ENCODE peak calls at places on chromosomes 4 and X, in seven cellular contexts. G is B cell; U is CD8-positive, alpha-beta T cell; J is BE2C; E is fibroblast of pulmonary artery; A is cardiac muscle cell; O is foreskin fibroblast. W is an unnamed sample.

GRCh38 chr4:182090186-182090585 is 153.0 kb upstream of the TENM3 start:
- DNase-seq in G (no peak), U (no peak), J (peak), E (no peak), A (no peak), O (no peak), W (no peak)

GRCh38 chrX:37378399-37378798 is 29.2 kb downstream of the PRRG1 start:
- DNase-seq in G (no peak), U (no peak), J (no peak), E (peak), A (no peak), O (peak), W (no peak)

GRCh38 chr4:87896020-87896621 is 63.4 kb downstream of the MEPE start:
- DNase-seq in G (no peak), U (no peak), J (no peak), E (peak), A (no peak), O (peak), W (peak)

GRCh38 chr4:82381235-82381634 is 7.4 kb upstream of the HNRNPD start:
- DNase-seq in G (no peak), U (no peak), J (no peak), E (no peak), A (no peak), O (no peak), W (no peak)

GRCh38 chrX:41781500-41781899 is 57.5 kb downstream of the GPR82 start:
- DNase-seq in G (peak), U (no peak), J (peak), E (peak), A (peak), O (peak), W (peak)

GRCh38 chrX:14509325-14510057 is 19.8 kb upstream of the GLRA2 start:
- DNase-seq in G (no peak), U (no peak), J (no peak), E (no peak), A (no peak), O (no peak), W (no peak)

GRCh38 chr4:17055788-17056187 is 157.3 kb upstream of the LDB2 start:
- DNase-seq in G (no peak), U (no peak), J (no peak), E (peak), A (no peak), O (peak), W (peak)

GRCh38 chrX:111447298-111447697 is 35.3 kb upstream of the DCX start:
- DNase-seq in G (no peak), U (no peak), J (peak), E (peak), A (peak), O (no peak), W (no peak)

GRCh38 chr4:153488006-153488718 is 22.0 kb downstream of the TMEM131L start:
- DNase-seq in G (peak), U (peak), J (no peak), E (no peak), A (no peak), O (no peak), W (no peak)

GRCh38 chr4:17272154-17272553 is 239.7 kb downstream of the QDPR start:
- DNase-seq in G (no peak), U (no peak), J (no peak), E (no peak), A (no peak), O (no peak), W (no peak)

GRCh38 chr4:153113061-153113837 is 91.0 kb upstream of the TRIM2 start:
- DNase-seq in G (no peak), U (no peak), J (no peak), E (peak), A (no peak), O (no peak), W (peak)

GRCh38 chr4:165457793-165458192 is 79.0 kb downstream of the CPE start:
- DNase-seq in G (no peak), U (no peak), J (no peak), E (no peak), A (no peak), O (no peak), W (no peak)

GRCh38 chrX:114797494-114797893 is 213.6 kb downstream of the HTR2C start:
- DNase-seq in G (no peak), U (no peak), J (no peak), E (no peak), A (no peak), O (peak), W (no peak)
- TF ChIP-seq CTCF in G (no peak), U (no peak), J (no peak), E (no peak), A (no peak), O (no peak), W (no peak)

DNA sequence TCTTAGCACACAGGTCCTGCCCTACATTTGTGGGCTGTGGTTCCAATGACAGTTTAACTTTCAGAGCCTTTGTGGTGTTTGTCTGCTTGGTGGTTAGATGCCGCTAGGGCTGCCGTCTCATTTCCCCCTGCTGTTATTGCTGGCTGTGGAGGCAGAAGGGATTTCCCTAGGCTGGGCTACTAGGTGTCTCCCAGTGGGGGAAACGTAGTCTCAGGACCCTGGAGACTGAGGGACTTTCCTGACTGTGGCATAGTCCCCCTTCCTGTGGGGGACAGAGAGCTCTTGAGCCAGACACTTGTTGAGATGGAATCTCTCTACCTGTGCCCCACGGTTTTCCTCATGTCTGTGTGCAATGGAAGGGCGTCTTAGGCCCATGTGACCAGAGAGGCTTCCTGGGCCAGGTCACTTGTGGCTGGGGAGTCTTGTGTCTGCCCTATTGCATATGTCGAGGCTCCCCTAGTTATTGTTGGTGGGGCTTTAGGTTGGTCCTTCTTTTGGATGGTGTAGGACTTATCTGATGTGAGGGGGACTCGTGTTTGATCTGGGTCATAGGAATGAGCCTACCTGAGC is 68.2 kb downstream of the ARHGAP10 start:
- DNase-seq in G (no peak), U (peak), J (no peak), E (no peak), A (no peak), O (no peak), W (peak)
- TF ChIP-seq CTCF in G (no peak), U (no peak), J (no peak), E (no peak), A (no peak), O (no peak), W (no peak)

DNA sequence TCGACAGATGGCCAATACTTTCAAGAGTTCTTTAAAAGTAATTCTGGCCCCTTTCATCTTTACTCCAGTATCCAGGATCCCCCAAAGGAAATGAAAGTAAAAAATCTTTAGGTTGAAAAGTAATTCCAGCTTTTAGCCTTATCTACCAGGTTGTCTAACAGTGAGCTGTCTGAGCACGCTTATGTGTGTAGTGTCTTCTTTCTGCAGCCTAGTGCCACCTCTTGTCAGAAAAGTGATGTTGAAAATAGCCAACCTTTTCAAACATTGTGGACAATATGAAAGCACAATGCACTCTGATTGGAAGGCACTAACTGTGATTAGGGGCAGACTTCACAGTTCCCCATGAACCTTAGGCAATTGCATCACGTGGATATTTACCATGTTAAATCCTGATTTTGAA is 92.1 kb downstream of the RELL1 start:
- DNase-seq in G (no peak), U (no peak), J (no peak), E (no peak), A (no peak), O (no peak), W (no peak)
- TF ChIP-seq CTCF in G (no peak), U (no peak), J (no peak), E (no peak), A (no peak), O (no peak), W (no peak)

DNA sequence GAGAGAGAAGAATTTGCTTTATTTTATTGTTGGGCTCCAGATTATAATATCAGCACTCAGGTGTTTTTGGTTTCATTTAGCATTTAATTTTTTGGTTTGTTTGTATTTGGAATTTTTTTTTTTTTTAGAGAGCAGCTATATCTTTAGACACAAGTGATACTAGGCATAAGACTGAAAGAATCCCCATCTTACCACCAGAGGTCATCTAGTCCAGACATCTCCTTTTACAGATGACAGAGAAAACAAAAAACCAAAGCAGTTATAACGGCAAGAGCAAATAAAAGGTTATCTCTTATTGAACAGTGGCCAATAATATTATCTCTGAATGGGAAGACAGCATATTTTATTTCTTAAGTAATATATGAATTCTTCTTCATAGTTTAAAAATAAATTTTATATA is 22.8 kb downstream of the USP38 start:
- DNase-seq in G (no peak), U (no peak), J (no peak), E (peak), A (no peak), O (peak), W (peak)
- TF ChIP-seq CTCF in G (peak), U (no peak), J (peak), E (peak), A (peak), O (peak), W (peak)

GRCh38 chr4:109798866-109799265 is 2.9 kb downstream of the CFI start:
- DNase-seq in G (no peak), U (no peak), J (no peak), E (no peak), A (no peak), O (no peak), W (no peak)
- TF ChIP-seq CTCF in G (no peak), U (no peak), J (peak), E (no peak), A (no peak), O (no peak), W (no peak)

DNA sequence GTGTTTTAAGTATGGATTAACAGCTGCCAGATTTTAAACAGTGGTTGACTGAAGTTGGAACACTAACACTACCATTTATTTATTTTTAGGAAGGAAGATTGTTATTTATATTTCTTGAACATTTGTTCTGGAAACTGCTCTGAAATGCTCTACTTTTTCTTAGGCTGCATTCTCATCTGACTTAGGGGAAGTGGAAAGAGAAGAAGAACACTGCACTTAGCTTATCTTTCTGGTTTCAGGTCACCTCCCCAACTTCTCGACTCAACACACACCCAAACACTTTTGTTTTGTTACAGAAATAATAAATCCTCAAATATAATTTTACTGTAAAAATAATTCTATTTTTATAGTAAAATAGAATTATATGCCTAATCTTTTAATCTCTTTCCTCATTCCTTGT is 18.6 kb downstream of the BLTP1 start:
- DNase-seq in G (no peak), U (no peak), J (no peak), E (no peak), A (no peak), O (no peak), W (no peak)
- TF ChIP-seq CTCF in G (no peak), U (no peak), J (no peak), E (no peak), A (no peak), O (no peak), W (no peak)

GRCh38 chr4:83456184-83456501 is 285 bp downstream of the MRPS18C start:
- DNase-seq in G (no peak), U (no peak), J (no peak), E (no peak), A (no peak), O (no peak), W (no peak)

GRCh38 chr4:83454626-83455025 is 997 bp downstream of the HELQ start:
- DNase-seq in G (peak), U (no peak), J (no peak), E (peak), A (peak), O (peak), W (peak)

GRCh38 chr4:83455300-83456183 is at the start of the genes HELQ and MRPS18C:
- DNase-seq in G (peak), U (peak), J (peak), E (peak), A (peak), O (peak), W (peak)
- TF ChIP-seq CTCF in G (peak), U (no peak), J (no peak), E (peak), A (peak), O (peak), W (peak)

GRCh38 chrX:70421618-70422017 is 1.5 kb upstream of the GDPD2 start:
- DNase-seq in G (no peak), U (no peak), J (no peak), E (peak), A (no peak), O (no peak), W (no peak)

GRCh38 chrX:70423937-70424336 is 823 bp downstream of the GDPD2 start:
- DNase-seq in G (no peak), U (no peak), J (no peak), E (no peak), A (no peak), O (no peak), W (no peak)

GRCh38 chrX:70424801-70425200 is 1.7 kb downstream of the GDPD2 start:
- DNase-seq in G (no peak), U (no peak), J (no peak), E (no peak), A (no peak), O (no peak), W (no peak)

GRCh38 chrX:70426286-70427278 is 3.5 kb downstream of the GDPD2 start:
- DNase-seq in G (no peak), U (no peak), J (no peak), E (no peak), A (no peak), O (no peak), W (no peak)

DNA sequence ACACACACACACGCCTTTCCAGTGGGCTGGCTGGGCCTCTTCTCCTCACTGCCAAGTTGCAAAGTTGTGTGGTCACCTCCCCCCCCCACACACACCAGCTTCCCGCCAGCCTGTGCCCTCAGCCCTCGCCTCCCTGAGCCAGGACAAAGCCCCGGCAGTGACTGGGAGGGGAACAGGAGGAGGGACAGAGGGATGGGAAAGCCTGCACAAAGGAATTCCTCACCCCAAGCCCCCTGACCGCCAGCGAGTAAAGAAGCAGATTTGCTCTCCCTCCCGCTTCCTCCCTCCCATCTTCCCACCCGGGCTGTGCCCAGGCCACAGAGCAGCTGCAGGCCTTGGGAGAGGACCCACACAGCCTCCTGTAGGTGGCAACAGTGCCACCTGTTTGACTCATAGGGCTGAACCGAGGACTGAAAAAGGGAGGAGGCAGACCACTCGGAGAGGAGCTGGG is at the start of gene GDPD2:
- DNase-seq in G (no peak), U (no peak), J (no peak), E (peak), A (peak), O (peak), W (peak)
- TF ChIP-seq CTCF in G (no peak), U (no peak), J (no peak), E (no peak), A (no peak), O (no peak), W (peak)